ENCODE peak calls at places on chromosomes 4 and X, in eight cellular contexts. One of them, this sample, is unnamed.
A peak's percentile ranks its signal among the peaks of the same experiment; 100 is the strongest.

GRCh38 chr4:7201351-7202305 is 9.3 kb downstream of the SORCS2 start:
- DNase-seq in GM06990: no peak
- DNase-seq in WTC11: no peak
- DNase-seq in dorsolateral prefrontal cortex: peak; percentile 20
- DNase-seq in heart right ventricle: no peak
- DNase-seq in foreskin keratinocyte: no peak
- DNase-seq in fibroblast of mammary gland: peak; percentile 20
- DNase-seq in MM.1S: no peak
- DNase-seq in this sample: no peak

GRCh38 chr4:86582453-86582852 is 11.7 kb upstream of the PTPN13 start:
- DNase-seq in GM06990: no peak
- DNase-seq in WTC11: no peak
- DNase-seq in dorsolateral prefrontal cortex: no peak
- DNase-seq in heart right ventricle: no peak
- DNase-seq in foreskin keratinocyte: no peak
- DNase-seq in fibroblast of mammary gland: no peak
- DNase-seq in MM.1S: no peak
- DNase-seq in this sample: no peak

GRCh38 chr4:1512738-1513660 is 106.8 kb upstream of the NKX1-1 start:
- DNase-seq in GM06990: no peak
- DNase-seq in WTC11: peak; percentile 78
- DNase-seq in dorsolateral prefrontal cortex: no peak
- DNase-seq in heart right ventricle: peak; percentile 49
- DNase-seq in foreskin keratinocyte: no peak
- DNase-seq in fibroblast of mammary gland: no peak
- DNase-seq in MM.1S: no peak
- DNase-seq in this sample: peak; percentile 80

GRCh38 chr4:8707045-8707781 is 114.6 kb downstream of the CPZ start:
- DNase-seq in GM06990: no peak
- DNase-seq in WTC11: peak; percentile 10
- DNase-seq in dorsolateral prefrontal cortex: peak; percentile 25
- DNase-seq in heart right ventricle: no peak
- DNase-seq in foreskin keratinocyte: no peak
- DNase-seq in fibroblast of mammary gland: no peak
- DNase-seq in MM.1S: no peak
- DNase-seq in this sample: peak; percentile 45

GRCh38 chr4:98711526-98711925 is 53.1 kb upstream of the TSPAN5 start:
- DNase-seq in GM06990: no peak
- DNase-seq in WTC11: no peak
- DNase-seq in dorsolateral prefrontal cortex: no peak
- DNase-seq in heart right ventricle: no peak
- DNase-seq in foreskin keratinocyte: no peak
- DNase-seq in fibroblast of mammary gland: no peak
- DNase-seq in MM.1S: no peak
- DNase-seq in this sample: no peak

GRCh38 chr4:101099001-101099400 is 248.3 kb downstream of the PPP3CA start:
- DNase-seq in GM06990: no peak
- DNase-seq in WTC11: no peak
- DNase-seq in dorsolateral prefrontal cortex: no peak
- DNase-seq in heart right ventricle: no peak
- DNase-seq in foreskin keratinocyte: no peak
- DNase-seq in fibroblast of mammary gland: no peak
- DNase-seq in MM.1S: no peak
- DNase-seq in this sample: no peak

GRCh38 chr4:139655116-139655515 is 10.5 kb upstream of the MGST2 start:
- DNase-seq in GM06990: no peak
- DNase-seq in WTC11: no peak
- DNase-seq in dorsolateral prefrontal cortex: no peak
- DNase-seq in heart right ventricle: no peak
- DNase-seq in foreskin keratinocyte: no peak
- DNase-seq in fibroblast of mammary gland: peak; percentile 62
- DNase-seq in MM.1S: no peak
- DNase-seq in this sample: no peak

GRCh38 chrX:53196678-53197077 is 28.3 kb downstream of the KDM5C start:
- DNase-seq in GM06990: no peak
- DNase-seq in WTC11: no peak
- DNase-seq in dorsolateral prefrontal cortex: no peak
- DNase-seq in heart right ventricle: no peak
- DNase-seq in foreskin keratinocyte: no peak
- DNase-seq in fibroblast of mammary gland: no peak
- DNase-seq in MM.1S: no peak
- DNase-seq in this sample: no peak

GRCh38 chr4:110742148-110742547 is 119.3 kb upstream of the PITX2 start:
- DNase-seq in GM06990: no peak
- DNase-seq in WTC11: no peak
- DNase-seq in dorsolateral prefrontal cortex: no peak
- DNase-seq in heart right ventricle: no peak
- DNase-seq in foreskin keratinocyte: peak; percentile 4
- DNase-seq in fibroblast of mammary gland: peak; percentile 7
- DNase-seq in MM.1S: peak; percentile 36
- DNase-seq in this sample: no peak

GRCh38 chrX:116413273-116413672 is 23.1 kb upstream of the SLC6A14 start:
- DNase-seq in GM06990: no peak
- DNase-seq in WTC11: no peak
- DNase-seq in dorsolateral prefrontal cortex: no peak
- DNase-seq in heart right ventricle: no peak
- DNase-seq in foreskin keratinocyte: no peak
- DNase-seq in fibroblast of mammary gland: no peak
- DNase-seq in MM.1S: no peak
- DNase-seq in this sample: no peak

GRCh38 chr4:112766422-112766821 is 129.5 kb downstream of the LARP7 start:
- DNase-seq in GM06990: no peak
- DNase-seq in WTC11: peak; percentile 40
- DNase-seq in dorsolateral prefrontal cortex: no peak
- DNase-seq in heart right ventricle: no peak
- DNase-seq in foreskin keratinocyte: no peak
- DNase-seq in fibroblast of mammary gland: peak; percentile 43
- DNase-seq in MM.1S: peak; percentile 27
- DNase-seq in this sample: no peak

GRCh38 chrX:144275403-144275802 is 391.5 kb downstream of the UBE2NL start:
- DNase-seq in GM06990: no peak
- DNase-seq in WTC11: no peak
- DNase-seq in dorsolateral prefrontal cortex: no peak
- DNase-seq in heart right ventricle: no peak
- DNase-seq in foreskin keratinocyte: no peak
- DNase-seq in fibroblast of mammary gland: no peak
- DNase-seq in MM.1S: no peak
- DNase-seq in this sample: no peak

GRCh38 chrX:138925330-138925729 is 213.8 kb upstream of the FGF13 start:
- DNase-seq in GM06990: no peak
- DNase-seq in WTC11: no peak
- DNase-seq in dorsolateral prefrontal cortex: no peak
- DNase-seq in heart right ventricle: no peak
- DNase-seq in foreskin keratinocyte: peak; percentile 63
- DNase-seq in fibroblast of mammary gland: peak; percentile 95
- DNase-seq in MM.1S: no peak
- DNase-seq in this sample: no peak

GRCh38 chrX:153485396-153486080 is 9.2 kb upstream of the BGN start:
- DNase-seq in GM06990: no peak
- DNase-seq in WTC11: no peak
- DNase-seq in dorsolateral prefrontal cortex: no peak
- DNase-seq in heart right ventricle: no peak
- DNase-seq in foreskin keratinocyte: no peak
- DNase-seq in fibroblast of mammary gland: no peak
- DNase-seq in MM.1S: no peak
- DNase-seq in this sample: no peak

GRCh38 chr4:13984996-13985780 is 357.7 kb upstream of the BOD1L1 start:
- DNase-seq in GM06990: no peak
- DNase-seq in WTC11: no peak
- DNase-seq in dorsolateral prefrontal cortex: no peak
- DNase-seq in heart right ventricle: no peak
- DNase-seq in foreskin keratinocyte: no peak
- DNase-seq in fibroblast of mammary gland: peak; percentile 99
- DNase-seq in MM.1S: no peak
- DNase-seq in this sample: no peak

GRCh38 chr4:89245459-89245858 is 62.1 kb downstream of the GPRIN3 start:
- DNase-seq in GM06990: no peak
- DNase-seq in WTC11: no peak
- DNase-seq in dorsolateral prefrontal cortex: no peak
- DNase-seq in heart right ventricle: no peak
- DNase-seq in foreskin keratinocyte: no peak
- DNase-seq in fibroblast of mammary gland: no peak
- DNase-seq in MM.1S: no peak
- DNase-seq in this sample: no peak

GRCh38 chr4:78059524-78059889 is 2.4 kb downstream of the FRAS1 start:
- DNase-seq in GM06990: no peak
- DNase-seq in WTC11: peak; percentile 75
- DNase-seq in dorsolateral prefrontal cortex: no peak
- DNase-seq in heart right ventricle: no peak
- DNase-seq in foreskin keratinocyte: peak; percentile 55
- DNase-seq in fibroblast of mammary gland: peak; percentile 85
- DNase-seq in MM.1S: peak; percentile 52
- DNase-seq in this sample: no peak
- TF ChIP-seq CTCF in GM06990: peak; percentile 32
- TF ChIP-seq CTCF in WTC11: peak; percentile 28
- TF ChIP-seq CTCF in dorsolateral prefrontal cortex: peak; percentile 48
- TF ChIP-seq CTCF in heart right ventricle: peak; percentile 63
- TF ChIP-seq CTCF in foreskin keratinocyte: peak; percentile 95
- TF ChIP-seq CTCF in fibroblast of mammary gland: peak; percentile 70
- TF ChIP-seq CTCF in MM.1S: peak; percentile 55
- TF ChIP-seq CTCF in this sample: peak; percentile 38

GRCh38 chrX:154717824-154718223 is 33.1 kb downstream of the GAB3 start:
- DNase-seq in GM06990: no peak
- DNase-seq in WTC11: no peak
- DNase-seq in dorsolateral prefrontal cortex: no peak
- DNase-seq in heart right ventricle: no peak
- DNase-seq in foreskin keratinocyte: no peak
- DNase-seq in fibroblast of mammary gland: peak; percentile 68
- DNase-seq in MM.1S: no peak
- DNase-seq in this sample: no peak
- TF ChIP-seq CTCF in GM06990: no peak
- TF ChIP-seq CTCF in WTC11: no peak
- TF ChIP-seq CTCF in dorsolateral prefrontal cortex: no peak
- TF ChIP-seq CTCF in heart right ventricle: no peak
- TF ChIP-seq CTCF in foreskin keratinocyte: no peak
- TF ChIP-seq CTCF in fibroblast of mammary gland: no peak
- TF ChIP-seq CTCF in MM.1S: no peak
- TF ChIP-seq CTCF in this sample: no peak

DNA sequence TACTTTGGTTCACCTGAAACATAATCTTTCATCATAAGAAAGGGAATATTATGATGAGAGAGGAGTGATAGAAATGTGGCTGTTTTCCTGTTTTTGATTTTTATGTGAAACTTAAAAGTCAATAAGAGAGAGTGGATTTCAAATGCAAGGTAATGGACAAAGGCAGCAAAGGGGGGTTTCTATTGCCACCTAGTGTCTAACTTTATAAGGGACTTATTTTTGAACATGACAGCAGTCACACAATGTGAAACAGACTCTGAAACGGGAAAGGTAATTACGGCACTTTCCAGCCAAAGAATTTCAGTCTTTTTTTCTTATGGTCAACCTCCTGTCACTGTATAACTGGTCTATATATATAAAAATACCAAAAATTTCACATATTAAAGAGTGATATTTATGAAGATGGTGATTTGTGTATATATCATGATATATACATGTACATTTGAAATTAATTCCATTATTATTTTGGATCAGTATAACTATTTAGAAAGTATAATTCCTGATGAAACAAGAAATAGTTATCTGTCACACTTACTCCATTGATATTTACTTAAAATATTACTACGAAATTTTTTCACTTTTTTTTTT is 127.1 kb downstream of the FBXO8 start:
- DNase-seq in GM06990: peak; percentile 3
- DNase-seq in WTC11: no peak
- DNase-seq in dorsolateral prefrontal cortex: no peak
- DNase-seq in heart right ventricle: no peak
- DNase-seq in foreskin keratinocyte: peak; percentile 15
- DNase-seq in fibroblast of mammary gland: peak; percentile 76
- DNase-seq in MM.1S: peak; percentile 67
- DNase-seq in this sample: no peak
- TF ChIP-seq CTCF in GM06990: peak; percentile 65
- TF ChIP-seq CTCF in WTC11: no peak
- TF ChIP-seq CTCF in dorsolateral prefrontal cortex: peak; percentile 47
- TF ChIP-seq CTCF in heart right ventricle: peak; percentile 64
- TF ChIP-seq CTCF in foreskin keratinocyte: peak; percentile 74
- TF ChIP-seq CTCF in fibroblast of mammary gland: peak; percentile 83
- TF ChIP-seq CTCF in MM.1S: peak; percentile 69
- TF ChIP-seq CTCF in this sample: peak; percentile 43

GRCh38 chr4:180665994-180666818 is 1577.0 kb upstream of the TENM3 start:
- DNase-seq in GM06990: no peak
- DNase-seq in WTC11: peak; percentile 28
- DNase-seq in dorsolateral prefrontal cortex: no peak
- DNase-seq in heart right ventricle: no peak
- DNase-seq in foreskin keratinocyte: peak; percentile 17
- DNase-seq in fibroblast of mammary gland: peak; percentile 68
- DNase-seq in MM.1S: peak; percentile 73
- DNase-seq in this sample: no peak
- TF ChIP-seq CTCF in GM06990: peak; percentile 73
- TF ChIP-seq CTCF in WTC11: peak; percentile 84
- TF ChIP-seq CTCF in dorsolateral prefrontal cortex: peak; percentile 80
- TF ChIP-seq CTCF in heart right ventricle: peak; percentile 32
- TF ChIP-seq CTCF in foreskin keratinocyte: peak; percentile 70
- TF ChIP-seq CTCF in fibroblast of mammary gland: peak; percentile 71
- TF ChIP-seq CTCF in MM.1S: peak; percentile 81
- TF ChIP-seq CTCF in this sample: peak; percentile 36

DNA sequence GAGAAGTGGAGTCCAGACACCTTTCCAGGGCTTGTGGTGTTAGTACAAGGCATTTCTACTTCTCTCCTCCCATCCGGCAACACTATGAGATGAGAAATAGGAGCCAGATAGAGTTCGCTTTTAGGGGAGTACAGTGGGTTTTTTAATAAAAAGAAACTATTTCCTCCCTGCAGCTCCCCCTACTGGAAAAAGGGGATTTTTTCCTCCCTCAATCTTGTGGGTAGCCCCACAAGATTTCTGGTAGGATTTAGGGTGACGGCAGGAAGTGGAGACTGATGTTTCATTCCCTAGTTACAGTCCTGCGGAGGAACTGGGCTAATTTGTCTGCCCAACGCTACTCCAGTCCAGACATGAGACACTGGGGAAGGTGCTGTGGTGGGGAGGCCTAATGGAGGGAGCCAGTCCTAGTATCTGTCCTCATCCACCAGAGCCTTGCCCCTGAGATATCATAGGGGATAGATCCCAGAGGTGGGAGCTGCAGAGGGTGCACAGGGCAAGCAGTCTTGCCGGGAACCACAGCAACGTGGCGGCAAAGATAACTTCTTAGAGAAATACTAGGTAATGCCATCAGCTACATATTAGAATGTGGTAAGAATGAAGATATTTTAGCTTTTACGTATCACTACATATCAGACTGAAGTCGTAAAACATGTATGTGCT is 45.6 kb upstream of the PRKG2 start:
- DNase-seq in GM06990: no peak
- DNase-seq in WTC11: peak; percentile 14
- DNase-seq in dorsolateral prefrontal cortex: no peak
- DNase-seq in heart right ventricle: no peak
- DNase-seq in foreskin keratinocyte: no peak
- DNase-seq in fibroblast of mammary gland: peak; percentile 26
- DNase-seq in MM.1S: no peak
- DNase-seq in this sample: no peak
- TF ChIP-seq CTCF in GM06990: peak; percentile 50
- TF ChIP-seq CTCF in WTC11: peak; percentile 40
- TF ChIP-seq CTCF in dorsolateral prefrontal cortex: peak; percentile 9
- TF ChIP-seq CTCF in heart right ventricle: no peak
- TF ChIP-seq CTCF in foreskin keratinocyte: peak; percentile 55
- TF ChIP-seq CTCF in fibroblast of mammary gland: peak; percentile 57
- TF ChIP-seq CTCF in MM.1S: peak; percentile 32
- TF ChIP-seq CTCF in this sample: no peak